ENCODE peak calls at places on chromosome 11, in ten cellular contexts. One of them, this sample, is unnamed.

GRCh38 chr11:61718613-61719302 is 33.7 kb upstream of the MYRF start:
- DNase-seq in stomach: no peak
- DNase-seq in CD4-positive, alpha-beta T cell: no peak
- DNase-seq in fibroblast of mammary gland: peak; percentile 51
- DNase-seq in uterus: peak; percentile 78
- DNase-seq in fibroblast of pulmonary artery: peak; percentile 56
- DNase-seq in HFF-Myc: peak; percentile 38
- DNase-seq in transverse colon: no peak
- DNase-seq in endodermal cell: peak; percentile 93
- DNase-seq in WTC11: peak; percentile 73
- DNase-seq in this sample: peak; percentile 60

GRCh38 chr11:22711212-22711770 is 44.9 kb downstream of the GAS2 start:
- DNase-seq in transverse colon: no peak
- DNase-seq in HFF-Myc: no peak
- DNase-seq in fibroblast of pulmonary artery: no peak
- DNase-seq in CD4-positive, alpha-beta T cell: no peak
- DNase-seq in WTC11: no peak
- DNase-seq in uterus: no peak
- DNase-seq in stomach: no peak
- DNase-seq in endodermal cell: no peak
- DNase-seq in fibroblast of mammary gland: no peak
- DNase-seq in this sample: no peak

GRCh38 chr11:118789501-118790356 is 1.2 kb downstream of the DDX6 start:
- DNase-seq in fibroblast of pulmonary artery: peak; percentile 26
- DNase-seq in HFF-Myc: no peak
- DNase-seq in CD4-positive, alpha-beta T cell: peak; percentile 26
- DNase-seq in transverse colon: no peak
- DNase-seq in endodermal cell: peak; percentile 82
- DNase-seq in uterus: no peak
- DNase-seq in WTC11: no peak
- DNase-seq in fibroblast of mammary gland: peak; percentile 36
- DNase-seq in stomach: no peak
- DNase-seq in this sample: peak; percentile 4

GRCh38 chr11:73257342-73258103 is 14.6 kb upstream of the P2RY6 start:
- DNase-seq in uterus: no peak
- DNase-seq in WTC11: no peak
- DNase-seq in stomach: peak; percentile 25
- DNase-seq in fibroblast of mammary gland: peak; percentile 90
- DNase-seq in CD4-positive, alpha-beta T cell: no peak
- DNase-seq in HFF-Myc: peak; percentile 16
- DNase-seq in fibroblast of pulmonary artery: peak; percentile 87
- DNase-seq in endodermal cell: peak; percentile 58
- DNase-seq in transverse colon: no peak
- DNase-seq in this sample: no peak

GRCh38 chr11:88434333-88434976 is 96.9 kb upstream of the CTSC start:
- DNase-seq in endodermal cell: no peak
- DNase-seq in transverse colon: no peak
- DNase-seq in stomach: no peak
- DNase-seq in fibroblast of pulmonary artery: no peak
- DNase-seq in CD4-positive, alpha-beta T cell: no peak
- DNase-seq in fibroblast of mammary gland: no peak
- DNase-seq in HFF-Myc: no peak
- DNase-seq in uterus: no peak
- DNase-seq in WTC11: no peak
- DNase-seq in this sample: no peak

GRCh38 chr11:121513807-121514206 is 61.0 kb upstream of the SORL1-AS1 start:
- DNase-seq in endodermal cell: no peak
- DNase-seq in transverse colon: no peak
- DNase-seq in CD4-positive, alpha-beta T cell: no peak
- DNase-seq in fibroblast of pulmonary artery: no peak
- DNase-seq in stomach: no peak
- DNase-seq in HFF-Myc: no peak
- DNase-seq in fibroblast of mammary gland: no peak
- DNase-seq in uterus: no peak
- DNase-seq in WTC11: no peak
- DNase-seq in this sample: no peak

GRCh38 chr11:128759168-128759567 is 65.3 kb downstream of the FLI1 start:
- DNase-seq in endodermal cell: no peak
- DNase-seq in WTC11: no peak
- DNase-seq in transverse colon: no peak
- DNase-seq in fibroblast of pulmonary artery: no peak
- DNase-seq in fibroblast of mammary gland: no peak
- DNase-seq in stomach: no peak
- DNase-seq in CD4-positive, alpha-beta T cell: no peak
- DNase-seq in HFF-Myc: no peak
- DNase-seq in uterus: no peak
- DNase-seq in this sample: no peak

GRCh38 chr11:117931971-117932370 is 2.8 kb upstream of the TMPRSS13 start:
- DNase-seq in transverse colon: peak; percentile 13
- DNase-seq in uterus: no peak
- DNase-seq in WTC11: no peak
- DNase-seq in stomach: no peak
- DNase-seq in HFF-Myc: no peak
- DNase-seq in CD4-positive, alpha-beta T cell: no peak
- DNase-seq in fibroblast of pulmonary artery: no peak
- DNase-seq in endodermal cell: peak; percentile 47
- DNase-seq in fibroblast of mammary gland: no peak
- DNase-seq in this sample: no peak

GRCh38 chr11:121437018-121437685 is 15.0 kb upstream of the SORL1 start:
- DNase-seq in fibroblast of mammary gland: peak; percentile 75
- DNase-seq in WTC11: no peak
- DNase-seq in transverse colon: no peak
- DNase-seq in CD4-positive, alpha-beta T cell: no peak
- DNase-seq in fibroblast of pulmonary artery: peak; percentile 58
- DNase-seq in endodermal cell: no peak
- DNase-seq in HFF-Myc: no peak
- DNase-seq in stomach: no peak
- DNase-seq in uterus: no peak
- DNase-seq in this sample: no peak

GRCh38 chr11:45801723-45802315 is 3.1 kb upstream of the SLC35C1 start:
- DNase-seq in HFF-Myc: no peak
- DNase-seq in stomach: peak; percentile 32
- DNase-seq in fibroblast of pulmonary artery: peak; percentile 28
- DNase-seq in transverse colon: peak; percentile 49
- DNase-seq in CD4-positive, alpha-beta T cell: no peak
- DNase-seq in endodermal cell: no peak
- DNase-seq in uterus: no peak
- DNase-seq in WTC11: no peak
- DNase-seq in fibroblast of mammary gland: peak; percentile 29
- DNase-seq in this sample: no peak
- TF ChIP-seq CTCF in HFF-Myc: no peak
- TF ChIP-seq CTCF in stomach: no peak
- TF ChIP-seq CTCF in fibroblast of pulmonary artery: no peak
- TF ChIP-seq CTCF in transverse colon: no peak
- TF ChIP-seq CTCF in CD4-positive, alpha-beta T cell: no peak
- TF ChIP-seq CTCF in endodermal cell: no peak
- TF ChIP-seq CTCF in uterus: no peak
- TF ChIP-seq CTCF in WTC11: no peak
- TF ChIP-seq CTCF in fibroblast of mammary gland: no peak
- TF ChIP-seq CTCF in this sample: no peak

DNA sequence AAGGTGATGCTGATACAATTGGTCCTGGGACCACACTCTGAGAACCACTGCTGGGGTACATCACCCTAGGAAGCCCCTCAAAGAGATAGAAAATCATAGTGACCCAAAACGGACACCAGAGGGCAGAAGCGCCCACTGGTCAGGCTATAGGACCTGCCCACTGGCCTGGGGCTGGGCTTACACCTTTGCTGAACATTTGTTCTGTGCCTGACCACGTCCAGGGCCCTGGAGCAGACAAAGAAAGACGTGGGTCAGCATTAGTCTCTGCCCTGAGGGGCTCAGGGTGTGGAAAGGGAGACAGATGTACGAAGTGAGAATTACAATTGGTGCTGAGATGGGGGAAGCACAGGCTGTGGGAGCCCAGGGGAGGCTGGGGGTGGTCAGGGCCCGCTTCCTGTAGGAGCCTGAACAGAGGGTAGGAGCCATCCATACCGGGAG is 14.4 kb upstream of the SERPINH1 start:
- DNase-seq in HFF-Myc: no peak
- DNase-seq in CD4-positive, alpha-beta T cell: no peak
- DNase-seq in fibroblast of pulmonary artery: peak; percentile 77
- DNase-seq in uterus: peak; percentile 76
- DNase-seq in transverse colon: peak; percentile 72
- DNase-seq in endodermal cell: peak; percentile 92
- DNase-seq in fibroblast of mammary gland: peak; percentile 68
- DNase-seq in WTC11: peak; percentile 84
- DNase-seq in stomach: peak; percentile 74
- DNase-seq in this sample: peak; percentile 81
- TF ChIP-seq CTCF in HFF-Myc: peak; percentile 85
- TF ChIP-seq CTCF in CD4-positive, alpha-beta T cell: peak; percentile 76
- TF ChIP-seq CTCF in fibroblast of pulmonary artery: peak; percentile 90
- TF ChIP-seq CTCF in uterus: peak; percentile 93
- TF ChIP-seq CTCF in transverse colon: peak; percentile 77
- TF ChIP-seq CTCF in endodermal cell: peak; percentile 96
- TF ChIP-seq CTCF in fibroblast of mammary gland: peak; percentile 85
- TF ChIP-seq CTCF in WTC11: peak; percentile 68
- TF ChIP-seq CTCF in stomach: peak; percentile 87
- TF ChIP-seq CTCF in this sample: peak; percentile 90

GRCh38 chr11:897226-898159 is 13.1 kb downstream of the CHID1 start:
- DNase-seq in transverse colon: no peak
- DNase-seq in stomach: no peak
- DNase-seq in WTC11: no peak
- DNase-seq in endodermal cell: no peak
- DNase-seq in fibroblast of mammary gland: no peak
- DNase-seq in CD4-positive, alpha-beta T cell: no peak
- DNase-seq in HFF-Myc: no peak
- DNase-seq in uterus: no peak
- DNase-seq in fibroblast of pulmonary artery: no peak
- DNase-seq in this sample: no peak
- TF ChIP-seq CTCF in transverse colon: no peak
- TF ChIP-seq CTCF in stomach: no peak
- TF ChIP-seq CTCF in WTC11: no peak
- TF ChIP-seq CTCF in endodermal cell: no peak
- TF ChIP-seq CTCF in fibroblast of mammary gland: no peak
- TF ChIP-seq CTCF in CD4-positive, alpha-beta T cell: no peak
- TF ChIP-seq CTCF in HFF-Myc: no peak
- TF ChIP-seq CTCF in uterus: no peak
- TF ChIP-seq CTCF in fibroblast of pulmonary artery: no peak
- TF ChIP-seq CTCF in this sample: no peak

DNA sequence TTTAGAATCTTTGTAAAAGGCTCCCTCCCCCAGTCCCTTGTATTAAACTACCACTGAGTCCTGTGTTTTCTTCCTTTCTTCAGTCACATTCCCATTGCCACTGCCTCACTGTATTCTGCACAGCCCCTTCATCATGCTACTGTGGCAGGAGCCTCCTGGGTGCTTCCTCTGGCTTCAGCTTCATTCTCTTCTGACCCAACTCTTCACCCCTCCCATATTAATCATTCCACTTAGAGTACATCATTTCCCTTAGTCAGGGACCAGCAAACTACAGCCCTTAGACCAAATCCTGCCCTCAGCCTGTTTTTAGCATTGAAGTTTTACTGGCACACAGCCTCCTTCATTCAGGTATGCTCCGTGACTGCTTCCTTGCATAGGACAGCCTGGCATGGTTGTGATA is 127.7 kb upstream of the MTNR1B start:
- DNase-seq in endodermal cell: no peak
- DNase-seq in WTC11: no peak
- DNase-seq in fibroblast of pulmonary artery: no peak
- DNase-seq in uterus: no peak
- DNase-seq in stomach: no peak
- DNase-seq in fibroblast of mammary gland: no peak
- DNase-seq in HFF-Myc: no peak
- DNase-seq in CD4-positive, alpha-beta T cell: no peak
- DNase-seq in transverse colon: no peak
- DNase-seq in this sample: no peak
- TF ChIP-seq CTCF in endodermal cell: no peak
- TF ChIP-seq CTCF in WTC11: no peak
- TF ChIP-seq CTCF in fibroblast of pulmonary artery: no peak
- TF ChIP-seq CTCF in uterus: no peak
- TF ChIP-seq CTCF in stomach: no peak
- TF ChIP-seq CTCF in fibroblast of mammary gland: no peak
- TF ChIP-seq CTCF in HFF-Myc: no peak
- TF ChIP-seq CTCF in CD4-positive, alpha-beta T cell: no peak
- TF ChIP-seq CTCF in transverse colon: no peak
- TF ChIP-seq CTCF in this sample: no peak

GRCh38 chr11:76280151-76280881 is 74.0 kb upstream of the WNT11 start:
- DNase-seq in stomach: no peak
- DNase-seq in HFF-Myc: no peak
- DNase-seq in CD4-positive, alpha-beta T cell: no peak
- DNase-seq in endodermal cell: peak; percentile 71
- DNase-seq in WTC11: no peak
- DNase-seq in transverse colon: no peak
- DNase-seq in fibroblast of mammary gland: no peak
- DNase-seq in uterus: no peak
- DNase-seq in fibroblast of pulmonary artery: no peak
- DNase-seq in this sample: no peak

GRCh38 chr11:76280882-76281557 is 74.7 kb upstream of the WNT11 start:
- DNase-seq in fibroblast of pulmonary artery: no peak
- DNase-seq in CD4-positive, alpha-beta T cell: no peak
- DNase-seq in WTC11: no peak
- DNase-seq in transverse colon: no peak
- DNase-seq in uterus: no peak
- DNase-seq in HFF-Myc: no peak
- DNase-seq in stomach: no peak
- DNase-seq in fibroblast of mammary gland: no peak
- DNase-seq in endodermal cell: no peak
- DNase-seq in this sample: no peak

GRCh38 chr11:76278526-76278925 is 72.2 kb upstream of the WNT11 start:
- DNase-seq in fibroblast of mammary gland: no peak
- DNase-seq in CD4-positive, alpha-beta T cell: no peak
- DNase-seq in uterus: no peak
- DNase-seq in stomach: no peak
- DNase-seq in transverse colon: no peak
- DNase-seq in HFF-Myc: no peak
- DNase-seq in WTC11: no peak
- DNase-seq in endodermal cell: no peak
- DNase-seq in fibroblast of pulmonary artery: no peak
- DNase-seq in this sample: no peak

GRCh38 chr11:76279038-76279437 is 72.7 kb upstream of the WNT11 start:
- DNase-seq in fibroblast of pulmonary artery: no peak
- DNase-seq in HFF-Myc: no peak
- DNase-seq in uterus: no peak
- DNase-seq in stomach: no peak
- DNase-seq in WTC11: no peak
- DNase-seq in transverse colon: no peak
- DNase-seq in fibroblast of mammary gland: no peak
- DNase-seq in CD4-positive, alpha-beta T cell: no peak
- DNase-seq in endodermal cell: no peak
- DNase-seq in this sample: no peak

GRCh38 chr11:76279651-76280050 is 73.3 kb upstream of the WNT11 start:
- DNase-seq in CD4-positive, alpha-beta T cell: no peak
- DNase-seq in stomach: no peak
- DNase-seq in endodermal cell: peak; percentile 81
- DNase-seq in WTC11: peak; percentile 25
- DNase-seq in HFF-Myc: no peak
- DNase-seq in fibroblast of mammary gland: no peak
- DNase-seq in fibroblast of pulmonary artery: no peak
- DNase-seq in transverse colon: no peak
- DNase-seq in uterus: no peak
- DNase-seq in this sample: no peak
- TF ChIP-seq CTCF in CD4-positive, alpha-beta T cell: no peak
- TF ChIP-seq CTCF in stomach: no peak
- TF ChIP-seq CTCF in endodermal cell: no peak
- TF ChIP-seq CTCF in WTC11: no peak
- TF ChIP-seq CTCF in HFF-Myc: no peak
- TF ChIP-seq CTCF in fibroblast of mammary gland: no peak
- TF ChIP-seq CTCF in fibroblast of pulmonary artery: no peak
- TF ChIP-seq CTCF in transverse colon: no peak
- TF ChIP-seq CTCF in uterus: no peak
- TF ChIP-seq CTCF in this sample: no peak

This sample was measured in endothelial cell.